ENCODE peak calls at places on chromosome 1, in four cellular contexts. One of them, this sample, is unnamed.

GRCh38 chr1:39305555-39305954 is 101.1 kb downstream of the MACF1 start:
- DNase-seq in hypothalamus: no peak
- DNase-seq in brain microvascular endothelial cell: no peak
- DNase-seq in neuronal stem cell: no peak
- DNase-seq in this sample: no peak

GRCh38 chr1:29851666-29852065 is 615.3 kb downstream of the PTPRU start:
- DNase-seq in hypothalamus: no peak
- DNase-seq in brain microvascular endothelial cell: no peak
- DNase-seq in neuronal stem cell: no peak
- DNase-seq in this sample: peak; percentile 26

GRCh38 chr1:230986976-230987375 is 8.1 kb downstream of the ARV1 start:
- DNase-seq in hypothalamus: no peak
- DNase-seq in brain microvascular endothelial cell: peak; percentile 83
- DNase-seq in neuronal stem cell: no peak
- DNase-seq in this sample: no peak

GRCh38 chr1:21149862-21150432 is 26.8 kb downstream of the EIF4G3 start:
- DNase-seq in hypothalamus: peak; percentile 7
- DNase-seq in brain microvascular endothelial cell: peak; percentile 95
- DNase-seq in neuronal stem cell: no peak
- DNase-seq in this sample: no peak

GRCh38 chr1:116168277-116169032 is 57.3 kb downstream of the MAB21L3 start:
- DNase-seq in hypothalamus: peak; percentile 69
- DNase-seq in brain microvascular endothelial cell: peak; percentile 27
- DNase-seq in neuronal stem cell: peak; percentile 66
- DNase-seq in this sample: peak; percentile 96

GRCh38 chr1:70499695-70500094 is 88.6 kb downstream of the CTH start:
- DNase-seq in hypothalamus: no peak
- DNase-seq in brain microvascular endothelial cell: no peak
- DNase-seq in neuronal stem cell: no peak
- DNase-seq in this sample: no peak

GRCh38 chr1:180917306-180918065 is 4.8 kb downstream of the KIAA1614 start:
- DNase-seq in hypothalamus: no peak
- DNase-seq in brain microvascular endothelial cell: peak; percentile 9
- DNase-seq in neuronal stem cell: no peak
- DNase-seq in this sample: no peak

GRCh38 chr1:206935491-206936067 is 10.7 kb downstream of the PIGR start:
- DNase-seq in hypothalamus: no peak
- DNase-seq in brain microvascular endothelial cell: peak; percentile 1
- DNase-seq in neuronal stem cell: no peak
- DNase-seq in this sample: no peak

GRCh38 chr1:213326666-213327317 is 275.8 kb downstream of the RPS6KC1 start:
- DNase-seq in hypothalamus: no peak
- DNase-seq in brain microvascular endothelial cell: peak; percentile 45
- DNase-seq in neuronal stem cell: no peak
- DNase-seq in this sample: no peak

GRCh38 chr1:117815926-117816325 is 113.5 kb downstream of the GDAP2 start:
- DNase-seq in hypothalamus: no peak
- DNase-seq in brain microvascular endothelial cell: no peak
- DNase-seq in neuronal stem cell: no peak
- DNase-seq in this sample: no peak

This sample was measured in lower leg skin.